ENCODE peak calls at places on chromosomes 6 and 20, in eight cellular contexts. B is CD8-positive, alpha-beta memory T cell; E is CD4-positive, alpha-beta memory T cell; H is neural progenitor cell; T is upper lobe of right lung; R is mammary epithelial cell; C is cardiac muscle cell; I is aorta. S is an unnamed sample. For H3K36me3, H3K4me1 and H3K27me3, the result is how much of the 10 kb centered on the place peaks cover.

GRCh38 chr6:71906813-71907212 is 20.5 kb downstream of the RIMS1 start:
- DNase-seq in E (no peak), T (no peak), C (no peak), H (no peak), R (no peak), B (no peak), I (no peak), S (no peak)

GRCh38 chr6:52590634-52590985 is 13.8 kb upstream of the TRAM2 start:
- DNase-seq in T (no peak), I (no peak), R (no peak), B (no peak), C (peak), H (no peak), E (no peak), S (no peak)

GRCh38 chr6:139881251-139881650 is 506.8 kb upstream of the CITED2 start:
- DNase-seq in T (no peak), I (no peak), C (no peak), B (no peak), E (no peak), R (no peak), H (peak), S (no peak)

GRCh38 chr6:98156580-98156979 is 677.8 kb upstream of the POU3F2 start:
- DNase-seq in C (no peak), E (no peak), H (peak), T (no peak), R (no peak), B (no peak), I (no peak), S (no peak)

GRCh38 chr6:55918639-55919038 is 43.2 kb upstream of the BMP5 start:
- DNase-seq in B (no peak), E (no peak), H (no peak), T (no peak), C (peak), R (peak), I (no peak), S (no peak)

GRCh38 chr20:21520702-21521595 is 7.1 kb upstream of the NKX2-2 start:
- DNase-seq in T (no peak), R (no peak), E (no peak), I (no peak), B (no peak), C (peak), H (peak), S (no peak)

GRCh38 chr6:18107061-18107460 is 15.4 kb downstream of the NHLRC1 start:
- DNase-seq in T (no peak), E (no peak), C (no peak), I (no peak), H (no peak), B (no peak), R (no peak), S (no peak)

GRCh38 chr20:4272225-4272624 is 256.9 kb upstream of the RNF24 start:
- DNase-seq in R (peak), B (no peak), H (no peak), C (no peak), T (no peak), E (no peak), I (no peak), S (no peak)

GRCh38 chr6:31701666-31702420 is 1.3 kb downstream of the ABHD16A start:
- DNase-seq in T (no peak), I (no peak), R (no peak), E (no peak), H (no peak), C (peak), B (no peak), S (peak)

GRCh38 chr6:45599053-45599452 is 221.3 kb upstream of the SUPT3H start:
- DNase-seq in E (no peak), H (no peak), C (no peak), B (no peak), I (no peak), T (no peak), R (peak), S (no peak)

GRCh38 chr20:48398506-48399449 is 429.0 kb downstream of the PREX1 start:
- DNase-seq in B (no peak), I (no peak), E (no peak), C (no peak), H (peak), T (no peak), R (no peak), S (no peak)

GRCh38 chr6:144066745-144067484 is 28.5 kb downstream of the SF3B5 start:
- DNase-seq in T (no peak), C (no peak), H (no peak), B (no peak), E (no peak), I (no peak), R (no peak), S (no peak)

GRCh38 chr6:5425267-5425666 is 164.0 kb downstream of the FARS2 start:
- DNase-seq in I (no peak), R (no peak), T (no peak), C (no peak), B (no peak), E (no peak), H (no peak), S (no peak)

GRCh38 chr6:157229733-157230132 is 93.6 kb downstream of the TMEM242 start:
- DNase-seq in C (no peak), I (no peak), R (no peak), H (peak), T (peak), B (no peak), E (no peak), S (no peak)

GRCh38 chr6:3001773-3002293 is 2.1 kb downstream of the NQO2 start:
- DNase-seq in C (peak), I (no peak), T (no peak), B (no peak), E (peak), R (peak), H (peak), S (no peak)

GRCh38 chr6:147378819-147379218 is 129.7 kb upstream of the SAMD5 start:
- DNase-seq in E (no peak), H (no peak), B (no peak), I (no peak), T (no peak), R (no peak), C (no peak), S (no peak)

DNA sequence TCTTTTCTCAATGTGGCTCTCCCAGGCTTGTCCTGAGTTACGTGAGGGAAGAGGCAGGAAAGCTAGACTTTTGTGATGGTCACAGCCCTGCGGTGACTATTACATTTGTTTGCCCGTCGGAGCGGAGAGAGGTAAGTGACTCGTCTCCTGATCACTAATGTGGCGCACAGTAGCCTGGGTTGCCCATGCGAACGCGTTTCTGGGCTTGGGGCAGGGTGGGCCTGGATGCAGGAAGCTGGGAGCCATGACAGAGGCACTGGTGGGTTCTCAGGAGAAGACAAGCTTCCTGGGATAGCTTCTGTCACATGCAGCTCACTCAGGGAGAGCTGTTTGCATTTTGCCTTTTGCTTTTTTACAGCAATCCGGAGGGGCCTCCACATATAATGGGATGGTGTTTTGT is 60.6 kb downstream of the IGF2R start:
- DNase-seq in I (no peak), E (no peak), T (no peak), H (peak), B (no peak), R (no peak), C (no peak), S (no peak)
- H3K36me3 ChIP-seq in I (under half), E (half or more), T (half or more), H (under half), B (under half), R (under half), C (under half), S (under half)

DNA sequence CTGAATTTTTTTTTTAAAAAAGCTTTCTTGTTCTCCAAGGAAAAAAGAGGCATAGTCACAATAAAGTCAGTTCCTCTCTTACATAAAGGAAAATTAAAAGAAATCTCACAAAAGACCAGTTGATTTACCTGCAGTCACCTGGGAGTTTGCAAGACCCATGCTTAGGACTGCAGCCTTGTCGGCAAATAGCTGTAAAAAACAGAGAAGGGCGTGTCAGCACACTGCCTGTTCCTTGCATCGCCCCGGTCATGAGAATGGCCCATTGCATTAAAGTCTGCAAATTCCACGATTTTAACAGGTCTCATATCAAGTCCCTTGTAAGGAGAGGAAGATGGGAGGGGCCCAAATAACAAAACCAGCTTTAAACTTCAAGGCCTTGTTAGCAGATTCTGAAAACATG is 17.5 kb downstream of the JAG1 start:
- DNase-seq in R (no peak), B (no peak), T (no peak), E (no peak), C (no peak), I (no peak), H (no peak), S (no peak)
- H3K4me1 ChIP-seq in R (under half), B (under half), T (under half), E (under half), C (half or more), I (under half), H (half or more), S (half or more)

GRCh38 chr20:62691485-62691884 is 17.2 kb upstream of the NTSR1 start:
- DNase-seq in R (no peak), E (no peak), B (no peak), I (no peak), H (no peak), C (no peak), T (no peak), S (no peak)

GRCh38 chr20:62692176-62692575 is 16.5 kb upstream of the NTSR1 start:
- DNase-seq in H (no peak), C (no peak), R (no peak), B (no peak), E (no peak), T (no peak), I (no peak), S (no peak)

GRCh38 chr20:62688083-62688482 is 20.6 kb upstream of the NTSR1 start:
- DNase-seq in E (no peak), R (no peak), C (no peak), I (no peak), B (no peak), T (no peak), H (no peak), S (no peak)

GRCh38 chr20:62688855-62689460 is 19.7 kb upstream of the NTSR1 start:
- DNase-seq in I (peak), H (peak), R (peak), C (no peak), T (no peak), E (no peak), B (no peak), S (no peak)

DNA sequence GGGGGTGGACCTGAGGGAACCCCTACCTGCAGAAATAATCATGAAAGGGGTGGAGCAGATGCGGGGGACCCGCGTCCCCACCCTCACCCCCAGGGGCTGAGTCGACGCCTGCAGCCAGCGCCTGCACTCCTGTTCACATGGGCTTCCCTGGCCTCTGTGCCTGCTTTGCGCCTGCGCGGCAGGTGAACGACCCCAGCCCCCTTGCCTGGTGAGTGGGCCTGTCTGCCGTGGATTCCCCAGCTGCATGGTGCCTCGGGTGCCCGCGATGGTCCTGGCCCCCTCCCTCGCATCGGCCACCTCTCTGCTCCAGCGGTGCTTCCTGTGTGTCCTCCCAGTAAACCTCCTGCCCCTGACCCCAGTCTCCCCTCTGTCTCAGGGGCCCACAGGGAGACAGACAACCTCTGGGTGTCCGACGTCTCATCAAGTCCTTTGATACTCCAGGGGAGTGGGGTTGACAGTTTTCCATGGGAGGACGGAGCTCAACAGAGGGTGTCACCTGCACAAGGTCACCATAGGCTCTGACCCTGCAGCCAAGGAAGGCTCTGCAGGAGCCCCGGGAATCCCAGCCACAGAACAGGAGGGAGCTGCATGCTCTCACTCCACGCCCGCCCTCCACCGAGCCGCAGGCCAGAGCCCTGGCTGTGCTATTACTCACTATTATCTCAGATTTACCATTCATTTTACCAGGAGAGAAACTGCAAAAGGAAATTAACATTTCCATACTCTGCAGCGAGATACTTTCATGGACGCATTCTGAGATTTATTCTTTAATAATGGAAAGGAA is 18.6 kb upstream of the NTSR1 start:
- DNase-seq in T (no peak), H (no peak), I (no peak), E (no peak), B (no peak), R (no peak), C (no peak), S (no peak)
- H3K27me3 ChIP-seq in T (under half), H (under half), I (under half), E (under half), B (under half), R (under half), C (under half), S (under half)

GRCh38 chr20:8244637-8245036 is 112.6 kb downstream of the PLCB1 start:
- DNase-seq in R (no peak), I (no peak), E (no peak), H (no peak), B (no peak), C (peak), T (no peak), S (no peak)

GRCh38 chr20:8246701-8247100 is 114.6 kb downstream of the PLCB1 start:
- DNase-seq in H (no peak), C (no peak), T (no peak), I (no peak), B (no peak), E (no peak), R (no peak), S (no peak)

GRCh38 chr20:8246153-8246552 is 114.1 kb downstream of the PLCB1 start:
- DNase-seq in I (no peak), R (no peak), H (no peak), C (no peak), E (no peak), B (no peak), T (no peak), S (no peak)

GRCh38 chr20:8242066-8242465 is 110.0 kb downstream of the PLCB1 start:
- DNase-seq in H (no peak), I (no peak), R (no peak), T (no peak), C (no peak), E (no peak), B (no peak), S (no peak)

DNA sequence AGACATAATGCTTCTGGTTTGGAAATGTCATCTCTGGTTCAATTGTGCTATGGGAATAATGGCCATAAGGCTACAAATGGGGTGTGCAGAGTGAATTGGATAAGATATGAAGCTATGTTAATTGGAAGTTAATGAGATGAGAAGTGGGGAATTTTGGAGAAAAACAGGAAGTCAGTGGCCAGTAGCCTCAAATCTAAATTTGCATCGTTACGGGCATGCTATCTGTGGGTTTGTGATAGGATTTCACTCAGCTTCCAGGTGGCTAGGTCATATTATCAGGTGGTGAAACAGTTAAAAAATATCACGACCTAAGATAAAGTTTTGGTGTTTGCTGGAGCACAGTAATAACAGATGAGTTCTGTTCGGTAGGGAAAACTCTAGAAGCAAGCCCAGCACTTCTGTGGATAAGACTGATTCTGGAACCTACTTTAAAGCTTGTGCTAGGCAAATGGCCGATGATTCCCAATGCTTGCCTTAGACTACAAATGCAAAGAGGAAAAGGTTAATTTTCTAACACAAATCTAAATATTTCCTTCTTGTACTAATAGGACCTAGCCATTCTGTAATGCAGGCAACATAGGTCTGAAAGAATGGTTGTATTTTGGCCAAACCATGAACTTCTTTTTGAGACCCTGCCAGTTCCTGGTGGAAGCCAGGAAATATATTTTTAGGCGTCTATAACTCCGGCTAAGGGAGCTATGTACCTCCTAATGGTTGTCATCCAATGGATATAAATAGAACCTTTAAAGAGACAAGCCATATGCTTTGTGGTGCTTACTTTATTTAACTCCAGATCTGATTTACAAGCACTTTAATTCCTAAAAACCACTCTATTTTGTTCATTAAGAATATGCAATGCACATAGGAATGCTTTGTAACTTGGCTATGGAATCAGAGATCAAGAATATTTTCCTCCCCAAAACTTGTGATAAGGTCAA is 111.0 kb downstream of the PLCB1 start:
- DNase-seq in B (no peak), T (no peak), H (no peak), R (no peak), I (no peak), C (peak), E (no peak), S (no peak)
- H3K36me3 ChIP-seq in B (under half), T (under half), H (under half), R (under half), I (under half), C (under half), E (under half), S (under half)

DNA sequence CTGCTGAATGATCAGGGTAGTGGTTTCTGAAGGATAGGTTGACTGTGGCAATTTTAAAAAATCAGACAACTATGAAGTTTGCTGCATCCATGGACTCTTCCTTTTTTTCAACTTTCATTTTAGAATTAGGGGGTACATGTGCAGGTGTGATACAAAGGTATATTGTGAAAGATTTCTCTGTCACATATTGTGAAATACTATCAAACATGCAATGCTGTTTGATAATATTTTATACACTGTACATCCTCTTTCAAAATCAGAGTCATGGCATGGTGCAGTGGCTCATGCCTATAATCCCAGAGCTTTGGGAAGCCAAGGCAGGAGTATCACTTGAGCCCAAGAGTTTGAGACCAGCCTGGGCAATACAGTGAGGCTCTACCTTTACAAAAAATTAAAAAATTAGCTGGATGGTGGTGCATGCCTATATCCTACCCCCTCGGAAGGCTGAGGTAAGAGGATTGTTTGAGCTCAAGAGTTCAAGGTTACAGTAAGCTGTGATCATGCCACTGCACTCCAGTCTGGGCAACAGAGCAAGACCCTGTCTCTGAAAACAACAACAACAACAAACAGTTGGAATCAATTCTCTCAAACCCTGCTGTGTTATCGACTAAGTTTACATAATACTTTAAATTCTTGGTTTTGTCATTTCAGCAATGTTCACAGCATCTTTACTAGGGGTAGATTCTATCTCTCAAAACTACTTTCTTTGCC is 4.6 kb downstream of the WFDC12 start:
- DNase-seq in T (no peak), H (no peak), C (no peak), R (no peak), E (no peak), B (no peak), I (no peak), S (no peak)
- H3K4me1 ChIP-seq in T (under half), H (under half), C (under half), R (under half), E (under half), B (under half), I (under half), S (under half)

GRCh38 chr20:45247860-45248259 is 6.5 kb downstream of the SLPI start:
- DNase-seq in E (no peak), B (no peak), R (no peak), H (no peak), C (no peak), T (no peak), I (no peak), S (no peak)
- H3K27me3 ChIP-seq in E (under half), B (under half), R (under half), H (half or more), C (under half), T (under half), I (under half), S (under half)

S was measured in psoas muscle.